ENCODE peak calls at places on chromosome 9, in six cellular contexts. R, H, Z, S, L and J are unnamed samples.

GRCh38 chr9:26856413-26857032 is 36.1 kb downstream of the CAAP1 start:
- DNase-seq in R (peak; percentile 20), H (no peak), Z (peak; percentile 70), S (no peak), L (no peak), J (peak; percentile 7)

GRCh38 chr9:92019658-92020057 is 69.6 kb upstream of the ROR2 start:
- DNase-seq in R (no peak), H (no peak), Z (no peak), S (no peak), L (no peak), J (no peak)

GRCh38 chr9:97802276-97802675 is 50.8 kb upstream of the FOXE1 start:
- DNase-seq in R (peak; percentile 24), H (no peak), Z (no peak), S (no peak), L (no peak), J (peak; percentile 30)

GRCh38 chr9:137836831-137837241 is 40.7 kb upstream of the CACNA1B start:
- DNase-seq in R (no peak), H (no peak), Z (no peak), S (no peak), L (no peak), J (no peak)

GRCh38 chr9:18668944-18669343 is 195.0 kb downstream of the ADAMTSL1 start:
- DNase-seq in R (no peak), H (no peak), Z (no peak), S (no peak), L (no peak), J (no peak)

GRCh38 chr9:87497604-87498045 is at the start of gene DAPK1:
- DNase-seq in R (peak; percentile 36), H (no peak), Z (peak; percentile 34), S (no peak), L (peak; percentile 75), J (no peak)

GRCh38 chr9:93183663-93184438 is at the start of gene WNK2:
- DNase-seq in R (no peak), H (no peak), Z (peak; percentile 9), S (no peak), L (peak; percentile 76), J (no peak)

GRCh38 chr9:33448159-33448511 is 742 bp upstream of the AQP3 start:
- DNase-seq in R (no peak), H (no peak), Z (no peak), S (no peak), L (no peak), J (no peak)

GRCh38 chr9:91348191-91348790 is 13.4 kb downstream of the AUH start:
- DNase-seq in R (no peak), H (no peak), Z (no peak), S (no peak), L (no peak), J (no peak)

GRCh38 chr9:5671711-5672353 is 42.9 kb downstream of the RIC1 start:
- DNase-seq in R (no peak), H (no peak), Z (no peak), S (no peak), L (no peak), J (no peak)

GRCh38 chr9:111961011-111961410 is 64.4 kb downstream of the UGCG start:
- DNase-seq in R (no peak), H (no peak), Z (peak; percentile 37), S (no peak), L (no peak), J (no peak)

GRCh38 chr9:69200071-69200470 is 26.0 kb downstream of the TJP2 start:
- DNase-seq in R (no peak), H (no peak), Z (peak; percentile 51), S (no peak), L (no peak), J (no peak)

GRCh38 chr9:97860451-97861147 is 7.6 kb downstream of the FOXE1 start:
- DNase-seq in R (no peak), H (no peak), Z (no peak), S (no peak), L (no peak), J (no peak)

GRCh38 chr9:126935630-126936029 is 21.0 kb downstream of the RALGPS1 start:
- DNase-seq in R (no peak), H (no peak), Z (no peak), S (no peak), L (no peak), J (no peak)

GRCh38 chr9:6915635-6916034 is 157.9 kb downstream of the KDM4C start:
- DNase-seq in R (no peak), H (no peak), Z (no peak), S (no peak), L (no peak), J (no peak)

GRCh38 chr9:27528278-27528885 is 1.2 kb downstream of the MOB3B start:
- DNase-seq in R (no peak), H (no peak), Z (peak; percentile 59), S (no peak), L (peak; percentile 82), J (no peak)

GRCh38 chr9:81377921-81378320 is 311.4 kb downstream of the TLE1 start:
- DNase-seq in R (no peak), H (no peak), Z (no peak), S (no peak), L (no peak), J (no peak)

GRCh38 chr9:113164536-113165300 is 13.9 kb downstream of the SLC31A2 start:
- DNase-seq in R (no peak), H (no peak), Z (peak; percentile 47), S (peak; percentile 50), L (peak; percentile 66), J (no peak)

GRCh38 chr9:15205632-15206243 is 101.3 kb downstream of the TTC39B start:
- DNase-seq in R (no peak), H (no peak), Z (peak; percentile 38), S (no peak), L (no peak), J (no peak)